ENCODE peak calls at places on chromosomes 7 and 10, in ten cellular contexts. One of them, this sample, is unnamed. For H3K4me1, the result is how much of the 10 kb centered on the place peaks cover.

GRCh38 chr10:125144693-125145623 is 15.4 kb downstream of the CTBP2 start:
- DNase-seq in Peyer's patch: no peak
- DNase-seq in A549: peak
- DNase-seq in OCI-LY7: peak
- DNase-seq in prostate gland: no peak
- DNase-seq in lung: no peak
- DNase-seq in mesenchymal stem cell: peak
- DNase-seq in CD8-positive, alpha-beta T cell: no peak
- DNase-seq in transverse colon: no peak
- DNase-seq in body of pancreas: no peak
- DNase-seq in this sample: no peak

GRCh38 chr10:14093735-14094484 is 236.8 kb downstream of the FRMD4A start:
- DNase-seq in Peyer's patch: no peak
- DNase-seq in A549: peak
- DNase-seq in OCI-LY7: no peak
- DNase-seq in prostate gland: no peak
- DNase-seq in lung: no peak
- DNase-seq in mesenchymal stem cell: peak
- DNase-seq in CD8-positive, alpha-beta T cell: no peak
- DNase-seq in transverse colon: no peak
- DNase-seq in body of pancreas: no peak
- DNase-seq in this sample: no peak

GRCh38 chr7:1948887-1949680 is 279.0 kb downstream of the ELFN1 start:
- DNase-seq in Peyer's patch: no peak
- DNase-seq in A549: no peak
- DNase-seq in OCI-LY7: no peak
- DNase-seq in prostate gland: no peak
- DNase-seq in lung: no peak
- DNase-seq in mesenchymal stem cell: no peak
- DNase-seq in CD8-positive, alpha-beta T cell: no peak
- DNase-seq in transverse colon: no peak
- DNase-seq in body of pancreas: no peak
- DNase-seq in this sample: no peak

GRCh38 chr10:106310596-106310995 is 853.9 kb downstream of the SORCS1 start:
- DNase-seq in Peyer's patch: no peak
- DNase-seq in A549: no peak
- DNase-seq in OCI-LY7: no peak
- DNase-seq in prostate gland: no peak
- DNase-seq in lung: no peak
- DNase-seq in mesenchymal stem cell: no peak
- DNase-seq in CD8-positive, alpha-beta T cell: no peak
- DNase-seq in transverse colon: no peak
- DNase-seq in body of pancreas: no peak
- DNase-seq in this sample: no peak

GRCh38 chr10:70466951-70467350 is 11.6 kb upstream of the PALD1 start:
- DNase-seq in Peyer's patch: no peak
- DNase-seq in A549: no peak
- DNase-seq in OCI-LY7: no peak
- DNase-seq in prostate gland: no peak
- DNase-seq in lung: no peak
- DNase-seq in mesenchymal stem cell: no peak
- DNase-seq in CD8-positive, alpha-beta T cell: no peak
- DNase-seq in transverse colon: no peak
- DNase-seq in body of pancreas: no peak
- DNase-seq in this sample: no peak

GRCh38 chr7:97004931-97005763 is at the start of gene DLX6:
- DNase-seq in Peyer's patch: no peak
- DNase-seq in A549: peak
- DNase-seq in OCI-LY7: no peak
- DNase-seq in prostate gland: no peak
- DNase-seq in lung: no peak
- DNase-seq in mesenchymal stem cell: no peak
- DNase-seq in CD8-positive, alpha-beta T cell: no peak
- DNase-seq in transverse colon: peak
- DNase-seq in body of pancreas: no peak
- DNase-seq in this sample: peak

GRCh38 chr10:100998991-100999741 is 442 bp upstream of the LZTS2 start:
- DNase-seq in Peyer's patch: peak
- DNase-seq in A549: peak
- DNase-seq in OCI-LY7: peak
- DNase-seq in prostate gland: peak
- DNase-seq in lung: peak
- DNase-seq in mesenchymal stem cell: peak
- DNase-seq in CD8-positive, alpha-beta T cell: peak
- DNase-seq in transverse colon: peak
- DNase-seq in body of pancreas: peak
- DNase-seq in this sample: peak

GRCh38 chr7:94115316-94115715 is 111.2 kb upstream of the BET1 start:
- DNase-seq in Peyer's patch: no peak
- DNase-seq in A549: no peak
- DNase-seq in OCI-LY7: no peak
- DNase-seq in prostate gland: no peak
- DNase-seq in lung: no peak
- DNase-seq in mesenchymal stem cell: no peak
- DNase-seq in CD8-positive, alpha-beta T cell: no peak
- DNase-seq in transverse colon: no peak
- DNase-seq in body of pancreas: no peak
- DNase-seq in this sample: no peak

GRCh38 chr7:99325597-99326407 is at the start of gene ARPC1A:
- DNase-seq in Peyer's patch: peak
- DNase-seq in A549: peak
- DNase-seq in OCI-LY7: peak
- DNase-seq in prostate gland: peak
- DNase-seq in lung: peak
- DNase-seq in mesenchymal stem cell: peak
- DNase-seq in CD8-positive, alpha-beta T cell: peak
- DNase-seq in transverse colon: peak
- DNase-seq in body of pancreas: peak
- DNase-seq in this sample: peak

GRCh38 chr7:156892086-156892800 is 740 bp downstream of the LMBR1 start:
- DNase-seq in Peyer's patch: peak
- DNase-seq in A549: no peak
- DNase-seq in OCI-LY7: peak
- DNase-seq in prostate gland: peak
- DNase-seq in lung: peak
- DNase-seq in mesenchymal stem cell: peak
- DNase-seq in CD8-positive, alpha-beta T cell: peak
- DNase-seq in transverse colon: peak
- DNase-seq in body of pancreas: peak
- DNase-seq in this sample: peak

GRCh38 chr7:134186022-134186421 is 58.9 kb downstream of the LRGUK start:
- DNase-seq in Peyer's patch: no peak
- DNase-seq in A549: no peak
- DNase-seq in OCI-LY7: no peak
- DNase-seq in prostate gland: no peak
- DNase-seq in lung: no peak
- DNase-seq in mesenchymal stem cell: no peak
- DNase-seq in CD8-positive, alpha-beta T cell: no peak
- DNase-seq in transverse colon: no peak
- DNase-seq in body of pancreas: no peak
- DNase-seq in this sample: no peak

GRCh38 chr10:24172909-24173308 is 36.0 kb upstream of the KIAA1217 start:
- DNase-seq in Peyer's patch: no peak
- DNase-seq in A549: no peak
- DNase-seq in OCI-LY7: no peak
- DNase-seq in prostate gland: no peak
- DNase-seq in lung: no peak
- DNase-seq in mesenchymal stem cell: no peak
- DNase-seq in CD8-positive, alpha-beta T cell: no peak
- DNase-seq in transverse colon: no peak
- DNase-seq in body of pancreas: no peak
- DNase-seq in this sample: no peak

GRCh38 chr10:12382956-12383531 is 33.7 kb downstream of the CAMK1D start:
- DNase-seq in Peyer's patch: no peak
- DNase-seq in A549: no peak
- DNase-seq in OCI-LY7: no peak
- DNase-seq in prostate gland: no peak
- DNase-seq in lung: no peak
- DNase-seq in mesenchymal stem cell: no peak
- DNase-seq in CD8-positive, alpha-beta T cell: no peak
- DNase-seq in transverse colon: no peak
- DNase-seq in body of pancreas: no peak
- DNase-seq in this sample: no peak

GRCh38 chr10:24027107-24027506 is 181.8 kb upstream of the KIAA1217 start:
- DNase-seq in Peyer's patch: no peak
- DNase-seq in A549: no peak
- DNase-seq in OCI-LY7: no peak
- DNase-seq in prostate gland: no peak
- DNase-seq in lung: no peak
- DNase-seq in mesenchymal stem cell: no peak
- DNase-seq in CD8-positive, alpha-beta T cell: no peak
- DNase-seq in transverse colon: no peak
- DNase-seq in body of pancreas: no peak
- DNase-seq in this sample: no peak

GRCh38 chr10:103905441-103905840 is 12.5 kb downstream of the STN1 start:
- DNase-seq in Peyer's patch: no peak
- DNase-seq in A549: no peak
- DNase-seq in OCI-LY7: no peak
- DNase-seq in prostate gland: no peak
- DNase-seq in lung: no peak
- DNase-seq in mesenchymal stem cell: no peak
- DNase-seq in CD8-positive, alpha-beta T cell: no peak
- DNase-seq in transverse colon: no peak
- DNase-seq in body of pancreas: no peak
- DNase-seq in this sample: no peak

DNA sequence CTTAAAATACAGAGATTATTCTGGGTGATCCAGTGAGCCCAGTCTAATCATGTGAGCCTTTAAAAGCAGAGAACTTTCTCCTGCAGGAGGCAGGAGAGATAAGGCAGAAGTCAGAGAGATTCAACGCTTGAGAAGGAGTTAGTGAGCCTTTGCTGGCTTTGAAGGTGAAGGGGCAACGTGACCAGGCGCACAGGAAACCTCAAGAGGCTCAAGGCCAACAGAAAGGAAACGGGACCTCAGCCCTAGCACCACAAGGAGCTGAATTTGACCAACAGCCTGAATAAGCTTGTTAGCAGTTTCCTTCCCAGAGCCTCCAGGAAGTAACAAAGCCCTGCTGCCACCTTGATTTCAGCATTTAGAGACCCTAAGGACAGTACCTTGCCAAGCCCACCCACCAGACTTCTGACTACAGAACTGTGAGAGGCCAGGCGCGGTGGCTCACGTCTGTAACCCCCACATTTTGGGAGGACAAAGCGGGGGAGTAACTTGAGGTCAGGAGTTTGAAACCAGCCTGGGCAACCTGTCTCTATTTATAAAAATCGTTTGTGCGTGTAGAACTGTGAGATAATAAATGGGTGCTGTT is 87.3 kb upstream of the KAT6B start:
- DNase-seq in Peyer's patch: peak
- DNase-seq in A549: no peak
- DNase-seq in OCI-LY7: peak
- DNase-seq in prostate gland: no peak
- DNase-seq in lung: no peak
- DNase-seq in mesenchymal stem cell: peak
- DNase-seq in CD8-positive, alpha-beta T cell: peak
- DNase-seq in transverse colon: peak
- DNase-seq in body of pancreas: peak
- DNase-seq in this sample: peak
- H3K27ac ChIP-seq in Peyer's patch: peak
- H3K27ac ChIP-seq in A549: no peak
- H3K27ac ChIP-seq in OCI-LY7: peak
- H3K27ac ChIP-seq in prostate gland: no peak
- H3K27ac ChIP-seq in lung: no peak
- H3K27ac ChIP-seq in mesenchymal stem cell: no peak
- H3K27ac ChIP-seq in CD8-positive, alpha-beta T cell: no peak
- H3K27ac ChIP-seq in transverse colon: no peak
- H3K27ac ChIP-seq in body of pancreas: no peak
- H3K27ac ChIP-seq in this sample: no peak

DNA sequence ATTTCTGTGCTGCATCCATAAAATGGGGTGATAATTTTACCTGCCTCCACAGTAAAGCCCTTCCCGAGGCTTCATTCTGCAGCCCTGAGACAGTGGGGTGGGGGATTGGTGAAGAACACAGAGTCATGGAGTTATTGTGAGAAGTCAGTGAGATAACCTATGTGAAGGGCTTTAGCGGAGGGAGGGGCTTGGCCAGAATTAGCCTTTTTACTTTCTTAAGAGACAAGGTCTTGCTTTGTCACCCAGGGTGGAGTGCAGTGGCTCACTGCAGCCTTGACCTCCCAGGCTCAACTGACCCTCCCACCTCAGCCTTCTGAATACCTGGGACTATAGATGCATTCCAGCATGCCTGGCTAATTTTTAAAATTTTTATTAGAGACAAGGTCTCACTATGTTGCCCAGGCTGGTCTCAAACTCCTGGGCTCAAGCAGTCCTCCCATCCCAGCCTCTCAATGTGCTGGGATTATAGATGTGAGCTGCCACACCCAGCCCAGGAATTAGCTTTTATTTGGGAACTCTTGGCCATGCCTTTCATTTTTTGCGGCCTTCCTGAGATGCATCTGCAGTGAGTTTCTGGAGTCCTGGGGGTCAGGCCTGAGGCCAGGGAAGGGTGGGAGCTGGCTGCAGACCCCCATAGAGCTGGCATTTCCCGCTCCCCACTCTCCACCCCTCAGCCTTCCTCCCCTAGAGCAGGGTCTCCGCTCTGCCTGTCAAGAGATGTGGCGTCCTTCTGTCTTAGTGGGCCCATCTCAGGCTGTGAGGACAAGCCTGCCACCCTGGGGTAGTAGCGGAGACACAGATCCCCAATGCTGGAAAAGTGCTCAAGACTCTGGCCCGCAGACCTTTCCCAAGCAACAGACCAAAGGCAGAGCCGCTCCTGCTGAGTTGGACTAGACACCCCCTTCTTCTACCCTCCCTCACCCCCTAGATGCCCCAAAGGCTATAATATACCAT is 77.0 kb downstream of the ZMIZ1 start:
- DNase-seq in Peyer's patch: no peak
- DNase-seq in A549: no peak
- DNase-seq in OCI-LY7: no peak
- DNase-seq in prostate gland: no peak
- DNase-seq in lung: no peak
- DNase-seq in mesenchymal stem cell: no peak
- DNase-seq in CD8-positive, alpha-beta T cell: no peak
- DNase-seq in transverse colon: no peak
- DNase-seq in body of pancreas: no peak
- DNase-seq in this sample: no peak
- H3K4me3 ChIP-seq in Peyer's patch: no peak
- H3K4me3 ChIP-seq in A549: no peak
- H3K4me3 ChIP-seq in OCI-LY7: no peak
- H3K4me3 ChIP-seq in prostate gland: no peak
- H3K4me3 ChIP-seq in lung: no peak
- H3K4me3 ChIP-seq in mesenchymal stem cell: no peak
- H3K4me3 ChIP-seq in CD8-positive, alpha-beta T cell: peak
- H3K4me3 ChIP-seq in transverse colon: no peak
- H3K4me3 ChIP-seq in body of pancreas: no peak
- H3K4me3 ChIP-seq in this sample: no peak

GRCh38 chr10:16987976-16988610 is 141.5 kb downstream of the CUBN start:
- DNase-seq in Peyer's patch: no peak
- DNase-seq in A549: no peak
- DNase-seq in OCI-LY7: no peak
- DNase-seq in prostate gland: no peak
- DNase-seq in lung: no peak
- DNase-seq in mesenchymal stem cell: no peak
- DNase-seq in CD8-positive, alpha-beta T cell: no peak
- DNase-seq in transverse colon: no peak
- DNase-seq in body of pancreas: no peak
- DNase-seq in this sample: no peak
- H3K4me1 ChIP-seq in Peyer's patch: under half
- H3K4me1 ChIP-seq in A549: under half
- H3K4me1 ChIP-seq in OCI-LY7: under half
- H3K4me1 ChIP-seq in prostate gland: under half
- H3K4me1 ChIP-seq in lung: under half
- H3K4me1 ChIP-seq in mesenchymal stem cell: under half
- H3K4me1 ChIP-seq in CD8-positive, alpha-beta T cell: under half
- H3K4me1 ChIP-seq in transverse colon: under half
- H3K4me1 ChIP-seq in body of pancreas: under half
- H3K4me1 ChIP-seq in this sample: under half

GRCh38 chr7:116545411-116545993 is 20.7 kb downstream of the CAV1 start:
- DNase-seq in Peyer's patch: no peak
- DNase-seq in A549: no peak
- DNase-seq in OCI-LY7: no peak
- DNase-seq in prostate gland: no peak
- DNase-seq in lung: no peak
- DNase-seq in mesenchymal stem cell: peak
- DNase-seq in CD8-positive, alpha-beta T cell: no peak
- DNase-seq in transverse colon: no peak
- DNase-seq in body of pancreas: no peak
- DNase-seq in this sample: no peak
- H3K27ac ChIP-seq in Peyer's patch: no peak
- H3K27ac ChIP-seq in A549: no peak
- H3K27ac ChIP-seq in OCI-LY7: no peak
- H3K27ac ChIP-seq in prostate gland: no peak
- H3K27ac ChIP-seq in lung: peak
- H3K27ac ChIP-seq in mesenchymal stem cell: no peak
- H3K27ac ChIP-seq in CD8-positive, alpha-beta T cell: no peak
- H3K27ac ChIP-seq in transverse colon: peak
- H3K27ac ChIP-seq in body of pancreas: no peak
- H3K27ac ChIP-seq in this sample: no peak

This sample was measured in CD4-positive, CD25-positive, alpha-beta regulatory T cell.